ENCODE peak calls at places on chromosomes 13 and 19, in six cellular contexts. A is fibroblast of pulmonary artery, E is adrenal gland, Z is suprapubic skin, C is thoracic aorta, I is heart left ventricle. N is an unnamed sample.
A peak's percentile ranks its signal among the peaks of the same experiment; 100 is the strongest.

GRCh38 chr13:109010912-109011311 is 381.5 kb downstream of the MYO16 start:
- DNase-seq in A (peak; percentile 2), E (no peak), Z (no peak), C (no peak), I (no peak), N (no peak)

GRCh38 chr13:35930665-35931631 is 200.2 kb downstream of the DCLK1 start:
- DNase-seq in A (no peak), E (no peak), Z (no peak), C (no peak), I (no peak), N (no peak)

GRCh38 chr19:47643281-47643680 is 34.3 kb downstream of the BICRA start:
- DNase-seq in A (no peak), E (no peak), Z (no peak), C (no peak), I (no peak), N (no peak)

GRCh38 chr19:44757057-44757734 is 8.7 kb downstream of the BCL3 start:
- DNase-seq in A (peak; percentile 77), E (peak; percentile 72), Z (no peak), C (peak; percentile 47), I (peak; percentile 88), N (no peak)

GRCh38 chr19:10000171-10000826 is 10.0 kb downstream of the COL5A3 start:
- DNase-seq in A (peak; percentile 72), E (peak; percentile 81), Z (peak; percentile 76), C (peak; percentile 40), I (no peak), N (peak; percentile 55)

GRCh38 chr13:59863621-59864020 is 300.1 kb downstream of the DIAPH3 start:
- DNase-seq in A (no peak), E (no peak), Z (no peak), C (no peak), I (no peak), N (peak; percentile 67)

GRCh38 chr13:31069808-31070544 is 91.7 kb downstream of the HSPH1 start:
- DNase-seq in A (no peak), E (no peak), Z (no peak), C (no peak), I (no peak), N (peak; percentile 34)

GRCh38 chr19:13154911-13155471 is 4.8 kb downstream of the IER2 start:
- DNase-seq in A (peak; percentile 81), E (peak; percentile 86), Z (peak; percentile 93), C (no peak), I (peak; percentile 65), N (peak; percentile 91)

GRCh38 chr13:32745509-32745908 is 159.3 kb downstream of the PDS5B start:
- DNase-seq in A (no peak), E (no peak), Z (no peak), C (no peak), I (no peak), N (no peak)

GRCh38 chr19:39913682-39914333 is 20.6 kb downstream of the FCGBP start:
- DNase-seq in A (no peak), E (peak; percentile 24), Z (no peak), C (no peak), I (no peak), N (no peak)

GRCh38 chr19:39843919-39844793 is 2.0 kb downstream of the FBL start:
- DNase-seq in A (peak; percentile 73), E (no peak), Z (no peak), C (no peak), I (no peak), N (peak; percentile 58)

GRCh38 chr13:44259045-44260042 is 114.3 kb upstream of the SERP2 start:
- DNase-seq in A (peak; percentile 68), E (peak; percentile 74), Z (no peak), C (peak; percentile 49), I (peak; percentile 44), N (peak; percentile 42)

GRCh38 chr13:42084722-42085121 is 36.3 kb downstream of the DGKH start:
- DNase-seq in A (no peak), E (no peak), Z (no peak), C (no peak), I (no peak), N (no peak)

GRCh38 chr13:80177327-80177726 is 163.6 kb downstream of the SPRY2 start:
- DNase-seq in A (no peak), E (no peak), Z (no peak), C (no peak), I (no peak), N (peak; percentile 70)

DNA sequence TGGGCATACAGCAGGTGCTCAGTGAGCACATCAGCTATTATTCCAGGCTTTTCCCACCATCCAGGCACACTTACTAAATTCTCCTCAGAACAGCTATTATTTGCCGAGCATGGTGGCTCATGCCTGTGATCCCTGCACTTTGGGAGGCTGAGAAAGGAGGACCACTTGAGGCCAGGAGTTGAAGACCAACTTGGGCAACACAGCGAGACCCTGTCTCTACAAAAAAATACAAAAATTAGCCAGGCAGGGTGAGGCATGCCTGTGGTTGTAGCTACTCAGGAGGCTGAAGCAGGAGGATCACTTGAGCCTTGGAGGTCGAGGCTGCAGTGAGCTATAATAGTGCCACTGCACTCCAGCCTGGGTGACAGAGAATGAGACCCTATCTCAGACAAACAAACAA is 35.4 kb downstream of the PTPRS start:
- DNase-seq in A (no peak), E (no peak), Z (no peak), C (no peak), I (no peak), N (no peak)
- H3K4me3 ChIP-seq in A (no peak overlapping the region), E (no peak overlapping the region), Z (no peak overlapping the region), C (no peak overlapping the region), I (no peak overlapping the region), N (no peak overlapping the region)

DNA sequence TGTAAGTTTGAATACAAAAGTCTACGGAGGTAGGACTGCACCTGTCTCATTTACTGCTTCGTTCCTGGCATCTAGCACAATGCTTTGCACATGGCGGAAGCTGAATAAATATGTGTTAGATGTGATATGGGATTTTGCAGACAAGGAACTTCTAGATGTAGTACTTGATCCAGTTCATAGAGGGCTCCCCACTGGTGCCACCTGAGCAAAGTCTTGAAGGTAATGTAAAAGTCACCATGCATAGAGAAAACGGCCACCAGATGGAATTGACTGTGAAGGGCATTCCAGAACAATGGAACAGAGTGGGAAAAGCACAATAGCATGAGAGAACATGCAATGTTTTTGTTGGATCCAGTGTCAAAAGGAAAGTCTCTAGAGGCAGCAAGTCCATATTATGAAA is 209.3 kb downstream of the HS6ST3 start:
- DNase-seq in A (no peak), E (no peak), Z (no peak), C (no peak), I (no peak), N (no peak)
- TF ChIP-seq CTCF in A (no peak), E (no peak), Z (no peak), C (no peak), I (no peak), N (peak; percentile 10)

GRCh38 chr19:1813837-1814217 is 1.8 kb upstream of the ATP8B3 start:
- DNase-seq in A (no peak), E (no peak), Z (no peak), C (no peak), I (peak; percentile 25), N (no peak)
- H3K4me3 ChIP-seq in A (no peak overlapping the region), E (no peak overlapping the region), Z (no peak overlapping the region), C (no peak overlapping the region), I (no peak overlapping the region), N (no peak overlapping the region)

DNA sequence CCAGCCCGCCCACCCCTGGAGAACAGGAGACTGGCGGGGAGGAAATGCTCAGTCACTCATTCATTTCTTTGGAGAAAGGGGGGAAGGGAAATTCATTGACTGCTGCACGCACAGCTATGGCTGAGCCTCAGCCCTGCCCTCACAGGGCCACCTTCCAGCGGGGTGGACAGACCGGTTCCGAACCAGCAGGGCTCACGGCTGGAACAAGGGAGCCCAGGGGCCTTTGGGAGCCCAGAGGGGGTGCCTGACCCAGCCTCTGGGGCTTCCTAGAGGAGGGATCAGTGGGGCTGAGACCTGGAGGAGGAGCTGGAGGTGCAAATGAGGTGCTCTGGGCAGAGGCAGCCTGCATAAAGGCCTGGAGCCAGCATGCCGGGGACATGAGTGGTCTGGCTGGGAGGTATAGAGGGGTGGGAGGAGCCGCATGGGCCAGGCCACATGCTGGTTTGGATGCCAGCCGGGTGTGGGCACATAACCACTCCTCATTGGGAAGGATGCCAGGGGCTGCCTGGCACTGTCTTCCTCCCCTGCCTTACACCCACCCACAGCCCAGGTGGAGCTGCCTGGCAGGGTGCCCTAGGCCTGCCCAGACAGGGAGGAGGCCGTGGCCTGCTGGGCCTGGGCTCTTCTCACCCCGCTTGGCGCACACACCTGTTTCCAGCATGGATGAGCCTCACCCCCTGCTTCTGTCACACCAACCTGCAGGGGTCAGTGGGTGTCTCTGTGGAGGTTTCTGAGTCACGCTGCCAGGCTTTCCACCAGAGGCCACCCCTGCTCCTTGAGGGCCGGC is 26.9 kb downstream of the PPP5C start:
- DNase-seq in A (peak; percentile 31), E (peak; percentile 71), Z (peak; percentile 90), C (peak; percentile 57), I (peak; percentile 90), N (peak; percentile 99)
- TF ChIP-seq CTCF in A (no peak), E (no peak), Z (no peak), C (no peak), I (no peak), N (peak; percentile 7)

DNA sequence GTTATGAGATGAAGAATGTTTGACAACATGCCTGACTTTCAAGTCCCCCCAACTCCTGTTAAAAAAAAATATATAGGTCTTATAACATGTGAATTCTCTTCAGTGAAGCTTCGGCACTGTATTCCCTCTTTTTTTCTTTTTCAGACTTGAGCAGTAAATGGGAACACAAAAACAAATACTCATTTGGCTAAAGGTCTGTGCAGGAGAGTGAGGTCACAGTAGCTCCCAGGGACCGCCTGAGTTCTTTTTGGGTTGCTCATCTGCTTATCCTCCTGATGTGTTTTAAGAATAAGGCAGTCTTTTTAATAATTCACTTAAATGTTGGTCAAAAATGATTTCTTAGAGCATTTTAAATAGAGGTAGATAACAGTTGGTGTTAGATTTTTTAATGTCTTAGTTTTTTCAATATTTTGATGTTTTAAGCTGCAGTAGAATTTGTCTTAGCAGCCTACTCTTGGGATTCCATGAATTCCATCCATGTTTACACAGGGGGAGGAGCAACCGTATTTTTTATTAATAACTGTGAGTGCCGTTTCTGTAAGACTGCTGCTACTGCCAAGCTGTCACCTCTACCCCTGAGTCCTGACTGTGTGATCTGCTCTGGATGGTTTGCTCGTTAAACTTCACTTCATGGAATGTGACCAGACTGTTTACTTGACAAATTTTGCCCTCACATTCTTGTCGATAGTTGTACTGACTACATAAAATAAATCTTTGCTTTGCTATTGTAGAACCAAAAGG is 14.9 kb downstream of the HNRNPM start:
- DNase-seq in A (peak; percentile 59), E (no peak), Z (no peak), C (no peak), I (no peak), N (peak; percentile 38)
- H3K4me3 ChIP-seq in A (no peak overlapping the region), E (no peak overlapping the region), Z (no peak overlapping the region), C (peak overlapping the region; percentile 29), I (peak overlapping the region; percentile 5), N (no peak overlapping the region)

GRCh38 chr13:34020388-34020787 is 202.4 kb downstream of the RFC3 start:
- DNase-seq in A (no peak), E (no peak), Z (no peak), C (no peak), I (no peak), N (peak; percentile 79)
- TF ChIP-seq CTCF in A (no peak), E (no peak), Z (no peak), C (no peak), I (no peak), N (no peak)

GRCh38 chr19:34269489-34269888 is 15.1 kb downstream of the GARRE1 start:
- DNase-seq in A (no peak), E (no peak), Z (no peak), C (no peak), I (no peak), N (no peak)
- H3K4me3 ChIP-seq in A (peak overlapping the region; percentile 15), E (no peak overlapping the region), Z (no peak overlapping the region), C (peak overlapping the region; percentile 54), I (peak overlapping the region; percentile 58), N (no peak overlapping the region)

GRCh38 chr19:18794692-18795091 is 3.6 kb upstream of the COMP start:
- DNase-seq in A (no peak), E (no peak), Z (no peak), C (no peak), I (no peak), N (no peak)
- TF ChIP-seq CTCF in A (no peak), E (no peak), Z (no peak), C (no peak), I (no peak), N (no peak)

N was measured in epithelial cell of esophagus.